ENCODE peak calls at places on chromosomes 12 and 14, in nine cellular contexts. C is mucosa of descending colon, A is A549, Y is tibial nerve, N is right lobe of liver, Z is suprapubic skin, O is endothelial cell of umbilical vein, T is endodermal cell, P is lung. R is an unnamed sample.

GRCh38 chr14:99815696-99816095 is 22.5 kb downstream of the EML1 start:
- DNase-seq in C (no peak), A (no peak), Y (no peak), N (no peak), Z (no peak), O (no peak), T (no peak), P (no peak), R (no peak)

GRCh38 chr14:58100735-58101368 is 51.2 kb downstream of the ARMH4 start:
- DNase-seq in C (no peak), A (no peak), Y (no peak), N (no peak), Z (no peak), O (no peak), T (no peak), P (no peak), R (no peak)

GRCh38 chr14:58598028-58598850 is 39.5 kb upstream of the DACT1 start:
- DNase-seq in C (no peak), A (no peak), Y (no peak), N (no peak), Z (no peak), O (no peak), T (no peak), P (no peak), R (peak; percentile 81)

GRCh38 chr14:63893701-63894458 is 41.1 kb downstream of the SYNE2 start:
- DNase-seq in C (no peak), A (peak; percentile 45), Y (peak; percentile 62), N (peak; percentile 52), Z (no peak), O (peak; percentile 75), T (no peak), P (peak; percentile 46), R (no peak)

GRCh38 chr12:124381454-124382207 is 86.7 kb downstream of the RFLNA start:
- DNase-seq in C (peak; percentile 93), A (peak; percentile 93), Y (peak; percentile 91), N (peak; percentile 92), Z (peak; percentile 97), O (peak; percentile 85), T (no peak), P (peak; percentile 90), R (no peak)

GRCh38 chr12:68276400-68276930 is 23.1 kb upstream of the IL22 start:
- DNase-seq in C (no peak), A (no peak), Y (no peak), N (no peak), Z (no peak), O (no peak), T (no peak), P (no peak), R (no peak)

GRCh38 chr14:68418192-68419118 is 374.4 kb downstream of the ZFP36L1 start:
- DNase-seq in C (no peak), A (no peak), Y (no peak), N (no peak), Z (no peak), O (no peak), T (no peak), P (no peak), R (no peak)

GRCh38 chr14:36818212-36818611 is 156.6 kb downstream of the PAX9 start:
- DNase-seq in C (no peak), A (no peak), Y (no peak), N (no peak), Z (no peak), O (no peak), T (no peak), P (no peak), R (no peak)

GRCh38 chr14:86973177-86973576 is 1019.8 kb downstream of the GALC start:
- DNase-seq in C (no peak), A (no peak), Y (no peak), N (no peak), Z (no peak), O (no peak), T (no peak), P (no peak), R (no peak)

GRCh38 chr12:10194160-10194559 is 15.3 kb downstream of the TMEM52B start:
- DNase-seq in C (no peak), A (no peak), Y (no peak), N (no peak), Z (no peak), O (no peak), T (no peak), P (no peak), R (no peak)

GRCh38 chr12:52691076-52691764 is 11.0 kb upstream of the KRT1 start:
- DNase-seq in C (peak; percentile 15), A (no peak), Y (no peak), N (peak; percentile 27), Z (no peak), O (no peak), T (peak; percentile 83), P (no peak), R (peak; percentile 46)

GRCh38 chr14:58907803-58908202 is 270.0 kb downstream of the DACT1 start:
- DNase-seq in C (no peak), A (no peak), Y (no peak), N (no peak), Z (no peak), O (no peak), T (no peak), P (no peak), R (no peak)

GRCh38 chr12:87054225-87054624 is 798.0 kb upstream of the MGAT4C start:
- DNase-seq in C (no peak), A (no peak), Y (no peak), N (no peak), Z (no peak), O (no peak), T (no peak), P (no peak), R (no peak)

GRCh38 chr14:72599579-72600470 is 294.1 kb downstream of the DPF3 start:
- DNase-seq in C (no peak), A (no peak), Y (no peak), N (no peak), Z (no peak), O (no peak), T (no peak), P (no peak), R (no peak)

GRCh38 chr12:95836185-95836609 is 22.6 kb upstream of the SNRPF start:
- DNase-seq in C (no peak), A (peak; percentile 77), Y (no peak), N (no peak), Z (no peak), O (peak; percentile 87), T (no peak), P (no peak), R (no peak)

GRCh38 chr14:34460841-34461240 is 1.2 kb downstream of the SPTSSA start:
- DNase-seq in C (no peak), A (no peak), Y (no peak), N (no peak), Z (no peak), O (peak; percentile 52), T (no peak), P (no peak), R (no peak)

DNA sequence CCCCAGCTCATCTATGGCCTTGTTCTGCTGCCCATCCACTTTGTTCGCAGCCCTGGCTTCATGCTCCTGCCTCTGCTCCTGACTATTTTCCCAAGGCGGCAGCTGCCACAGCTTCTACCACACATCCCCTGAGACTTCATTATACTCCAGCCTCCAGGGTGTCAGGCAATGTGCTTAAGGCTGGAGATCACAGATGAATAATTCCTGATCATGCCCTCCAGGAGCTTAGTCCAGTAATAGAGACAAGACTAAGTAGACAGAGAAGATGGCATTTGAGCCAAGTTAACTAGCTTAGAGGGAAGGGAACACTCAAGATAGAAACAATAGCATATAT is 7.1 kb downstream of the TAPBPL start:
- DNase-seq in C (no peak), A (no peak), Y (no peak), N (no peak), Z (no peak), O (no peak), T (no peak), P (no peak), R (no peak)
- H3K4me1 ChIP-seq in C (peaks cover 3% of the 10 kb centered on the region), A (no peaks in the 10 kb centered on the region), Y (no peaks in the 10 kb centered on the region), N (no peaks in the 10 kb centered on the region), Z (peaks cover 23% of the 10 kb centered on the region), O (peaks cover 13% of the 10 kb centered on the region), T (no peaks in the 10 kb centered on the region), P (peaks cover 3% of the 10 kb centered on the region), R (peaks cover 70% of the 10 kb centered on the region)

GRCh38 chr14:82913396-82913795 is 1379.7 kb upstream of the SEL1L start:
- DNase-seq in C (no peak), A (no peak), Y (no peak), N (no peak), Z (no peak), O (no peak), T (no peak), P (no peak), R (no peak)

GRCh38 chr14:82915381-82915780 is 1381.7 kb upstream of the SEL1L start:
- DNase-seq in C (no peak), A (no peak), Y (no peak), N (no peak), Z (no peak), O (no peak), T (no peak), P (no peak), R (no peak)

GRCh38 chr14:82911930-82912329 is 1378.3 kb upstream of the SEL1L start:
- DNase-seq in C (no peak), A (no peak), Y (no peak), N (no peak), Z (no peak), O (no peak), T (no peak), P (no peak), R (no peak)
- H3K4me1 ChIP-seq in C (no peaks in the 10 kb centered on the region), A (no peaks in the 10 kb centered on the region), Y (no peaks in the 10 kb centered on the region), N (no peaks in the 10 kb centered on the region), Z (no peaks in the 10 kb centered on the region), O (no peaks in the 10 kb centered on the region), T (no peaks in the 10 kb centered on the region), P (no peaks in the 10 kb centered on the region), R (no peaks in the 10 kb centered on the region)

DNA sequence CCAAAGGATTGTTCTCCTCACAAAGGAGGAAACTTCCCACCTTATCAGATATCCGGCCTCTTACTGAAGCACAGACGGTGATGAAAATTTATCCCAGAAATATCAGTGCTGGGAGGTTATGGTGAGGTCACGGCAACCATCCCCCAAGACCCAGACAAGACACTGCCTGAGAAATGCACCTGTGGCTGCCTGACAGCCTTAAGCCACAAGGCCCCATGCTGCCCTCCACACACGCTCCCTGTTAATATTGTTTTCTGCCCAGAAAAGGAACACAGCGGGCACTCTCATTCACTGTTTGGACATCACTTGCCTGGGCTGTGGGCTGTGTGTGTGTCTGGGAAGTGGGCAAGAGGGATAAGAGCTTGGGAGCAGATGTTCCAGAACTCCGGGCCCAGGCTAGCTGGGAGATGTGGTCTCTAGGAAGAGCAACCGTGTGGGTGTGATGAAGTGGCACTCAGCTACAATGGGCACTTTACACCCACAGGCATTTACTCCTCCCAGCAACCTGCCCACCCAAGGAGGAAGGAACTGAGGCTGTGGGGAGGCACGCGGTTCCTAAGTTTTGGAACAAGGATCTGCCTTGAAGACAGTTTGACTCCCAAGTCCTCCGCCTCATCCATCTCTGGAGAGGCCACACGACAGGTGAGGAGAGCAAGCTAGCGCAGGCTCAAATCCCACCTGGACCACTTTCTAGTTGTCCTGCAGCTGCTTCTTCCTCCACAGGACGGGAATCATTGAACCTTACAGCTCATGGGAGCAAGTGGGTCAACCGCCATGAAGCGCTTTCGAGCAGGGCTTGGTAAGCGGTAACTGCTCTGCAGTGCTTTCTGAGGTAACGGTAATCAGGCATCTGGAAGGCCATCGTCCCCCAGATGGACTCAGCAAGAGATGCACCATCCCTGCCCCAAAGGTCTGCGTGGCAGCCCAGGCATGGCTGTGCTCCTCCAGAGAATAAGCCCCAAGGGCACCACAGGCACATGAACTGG is 91.4 kb downstream of the CHGA start:
- DNase-seq in C (no peak), A (no peak), Y (no peak), N (no peak), Z (no peak), O (peak; percentile 15), T (no peak), P (no peak), R (no peak)
- H3K4me1 ChIP-seq in C (peaks cover 20% of the 10 kb centered on the region), A (peaks cover 10% of the 10 kb centered on the region), Y (no peaks in the 10 kb centered on the region), N (no peaks in the 10 kb centered on the region), Z (peaks cover 39% of the 10 kb centered on the region), O (no peaks in the 10 kb centered on the region), T (peaks cover 2% of the 10 kb centered on the region), P (peaks cover 46% of the 10 kb centered on the region), R (no peaks in the 10 kb centered on the region)

GRCh38 chr14:39426605-39427004 is 5.6 kb downstream of the FBXO33 start:
- DNase-seq in C (no peak), A (peak; percentile 51), Y (no peak), N (no peak), Z (no peak), O (peak; percentile 77), T (no peak), P (no peak), R (no peak)
- H3K4me1 ChIP-seq in C (peaks cover 23% of the 10 kb centered on the region), A (peaks cover 20% of the 10 kb centered on the region), Y (no peaks in the 10 kb centered on the region), N (no peaks in the 10 kb centered on the region), Z (peaks cover 45% of the 10 kb centered on the region), O (peaks cover 31% of the 10 kb centered on the region), T (peaks cover 7% of the 10 kb centered on the region), P (peaks cover 4% of the 10 kb centered on the region), R (peaks cover 52% of the 10 kb centered on the region)

R was measured in naive thymus-derived CD4-positive, alpha-beta T cell.